ENCODE peak calls at places on chromosomes 1 and 21, in ten cellular contexts. One of them, this sample, is unnamed.

GRCh38 chr1:184840596-184840995 is 85.9 kb upstream of the EDEM3 start:
- DNase-seq in heart right ventricle: no peak
- DNase-seq in thoracic aorta: no peak
- DNase-seq in left ventricle myocardium inferior: no peak
- DNase-seq in mesendoderm: no peak
- DNase-seq in BE2C: no peak
- DNase-seq in GM23248: no peak
- DNase-seq in fibroblast of lung: no peak
- DNase-seq in CD4-positive, alpha-beta memory T cell: peak; percentile 90
- DNase-seq in cardiac muscle cell: no peak
- DNase-seq in this sample: no peak

GRCh38 chr21:37546299-37546908 is 179.8 kb downstream of the DYRK1A start:
- DNase-seq in heart right ventricle: no peak
- DNase-seq in thoracic aorta: no peak
- DNase-seq in left ventricle myocardium inferior: no peak
- DNase-seq in mesendoderm: no peak
- DNase-seq in BE2C: no peak
- DNase-seq in GM23248: no peak
- DNase-seq in fibroblast of lung: no peak
- DNase-seq in CD4-positive, alpha-beta memory T cell: no peak
- DNase-seq in cardiac muscle cell: no peak
- DNase-seq in this sample: no peak

GRCh38 chr1:151535326-151536271 is 4.5 kb upstream of the TUFT1 start:
- DNase-seq in heart right ventricle: no peak
- DNase-seq in thoracic aorta: no peak
- DNase-seq in left ventricle myocardium inferior: no peak
- DNase-seq in mesendoderm: peak; percentile 76
- DNase-seq in BE2C: no peak
- DNase-seq in GM23248: peak; percentile 65
- DNase-seq in fibroblast of lung: no peak
- DNase-seq in CD4-positive, alpha-beta memory T cell: no peak
- DNase-seq in cardiac muscle cell: no peak
- DNase-seq in this sample: no peak

GRCh38 chr1:153567621-153568366 is 2.1 kb upstream of the S100A2 start:
- DNase-seq in heart right ventricle: no peak
- DNase-seq in thoracic aorta: no peak
- DNase-seq in left ventricle myocardium inferior: no peak
- DNase-seq in mesendoderm: peak; percentile 70
- DNase-seq in BE2C: peak; percentile 62
- DNase-seq in GM23248: peak; percentile 56
- DNase-seq in fibroblast of lung: peak; percentile 41
- DNase-seq in CD4-positive, alpha-beta memory T cell: no peak
- DNase-seq in cardiac muscle cell: no peak
- DNase-seq in this sample: no peak

GRCh38 chr1:54051936-54052469 is 1.0 kb downstream of the TMEM59 start:
- DNase-seq in heart right ventricle: no peak
- DNase-seq in thoracic aorta: no peak
- DNase-seq in left ventricle myocardium inferior: no peak
- DNase-seq in mesendoderm: peak; percentile 5
- DNase-seq in BE2C: no peak
- DNase-seq in GM23248: peak; percentile 88
- DNase-seq in fibroblast of lung: peak; percentile 47
- DNase-seq in CD4-positive, alpha-beta memory T cell: no peak
- DNase-seq in cardiac muscle cell: no peak
- DNase-seq in this sample: no peak

GRCh38 chr1:10471411-10472219 is 714 bp downstream of the DFFA start:
- DNase-seq in heart right ventricle: no peak
- DNase-seq in thoracic aorta: no peak
- DNase-seq in left ventricle myocardium inferior: no peak
- DNase-seq in mesendoderm: peak; percentile 66
- DNase-seq in BE2C: no peak
- DNase-seq in GM23248: peak; percentile 80
- DNase-seq in fibroblast of lung: peak; percentile 42
- DNase-seq in CD4-positive, alpha-beta memory T cell: no peak
- DNase-seq in cardiac muscle cell: no peak
- DNase-seq in this sample: no peak

GRCh38 chr21:36699546-36700294 is 805 bp downstream of the SIM2 start:
- DNase-seq in heart right ventricle: no peak
- DNase-seq in thoracic aorta: no peak
- DNase-seq in left ventricle myocardium inferior: no peak
- DNase-seq in mesendoderm: peak; percentile 28
- DNase-seq in BE2C: no peak
- DNase-seq in GM23248: peak; percentile 28
- DNase-seq in fibroblast of lung: no peak
- DNase-seq in CD4-positive, alpha-beta memory T cell: no peak
- DNase-seq in cardiac muscle cell: no peak
- DNase-seq in this sample: no peak

GRCh38 chr1:111481387-111482221 is 7.8 kb downstream of the C1orf162 start:
- DNase-seq in heart right ventricle: peak; percentile 86
- DNase-seq in thoracic aorta: peak; percentile 26
- DNase-seq in left ventricle myocardium inferior: peak; percentile 83
- DNase-seq in mesendoderm: peak; percentile 82
- DNase-seq in BE2C: peak; percentile 64
- DNase-seq in GM23248: peak; percentile 86
- DNase-seq in fibroblast of lung: peak; percentile 70
- DNase-seq in CD4-positive, alpha-beta memory T cell: peak; percentile 54
- DNase-seq in cardiac muscle cell: peak; percentile 88
- DNase-seq in this sample: peak; percentile 75

GRCh38 chr1:226404063-226404903 is 3.6 kb downstream of the PARP1 start:
- DNase-seq in heart right ventricle: no peak
- DNase-seq in thoracic aorta: no peak
- DNase-seq in left ventricle myocardium inferior: no peak
- DNase-seq in mesendoderm: peak; percentile 37
- DNase-seq in BE2C: no peak
- DNase-seq in GM23248: peak; percentile 32
- DNase-seq in fibroblast of lung: peak; percentile 28
- DNase-seq in CD4-positive, alpha-beta memory T cell: no peak
- DNase-seq in cardiac muscle cell: no peak
- DNase-seq in this sample: no peak

GRCh38 chr1:37890378-37891014 is 31.1 kb upstream of the MTF1 start:
- DNase-seq in heart right ventricle: no peak
- DNase-seq in thoracic aorta: no peak
- DNase-seq in left ventricle myocardium inferior: no peak
- DNase-seq in mesendoderm: peak; percentile 44
- DNase-seq in BE2C: no peak
- DNase-seq in GM23248: peak; percentile 60
- DNase-seq in fibroblast of lung: peak; percentile 49
- DNase-seq in CD4-positive, alpha-beta memory T cell: peak; percentile 39
- DNase-seq in cardiac muscle cell: peak; percentile 44
- DNase-seq in this sample: no peak

GRCh38 chr1:218361298-218362065 is 16.3 kb downstream of the TGFB2 start:
- DNase-seq in heart right ventricle: no peak
- DNase-seq in thoracic aorta: no peak
- DNase-seq in left ventricle myocardium inferior: no peak
- DNase-seq in mesendoderm: peak; percentile 60
- DNase-seq in BE2C: peak; percentile 19
- DNase-seq in GM23248: peak; percentile 69
- DNase-seq in fibroblast of lung: peak; percentile 83
- DNase-seq in CD4-positive, alpha-beta memory T cell: no peak
- DNase-seq in cardiac muscle cell: peak; percentile 57
- DNase-seq in this sample: no peak
- H3K4me1 ChIP-seq in heart right ventricle: peaks cover 17% of the 10 kb centered on the region
- H3K4me1 ChIP-seq in thoracic aorta: peaks cover 72% of the 10 kb centered on the region
- H3K4me1 ChIP-seq in left ventricle myocardium inferior: peaks cover 7% of the 10 kb centered on the region
- H3K4me1 ChIP-seq in mesendoderm: no peaks in the 10 kb centered on the region
- H3K4me1 ChIP-seq in BE2C: no peaks in the 10 kb centered on the region
- H3K4me1 ChIP-seq in GM23248: peaks cover 12% of the 10 kb centered on the region
- H3K4me1 ChIP-seq in fibroblast of lung: peaks cover 11% of the 10 kb centered on the region
- H3K4me1 ChIP-seq in CD4-positive, alpha-beta memory T cell: no peaks in the 10 kb centered on the region
- H3K4me1 ChIP-seq in cardiac muscle cell: peaks cover 74% of the 10 kb centered on the region
- H3K4me1 ChIP-seq in this sample: peaks cover 75% of the 10 kb centered on the region

GRCh38 chr1:11640101-11640500 is 14.1 kb downstream of the FBXO2 start:
- DNase-seq in heart right ventricle: no peak
- DNase-seq in thoracic aorta: no peak
- DNase-seq in left ventricle myocardium inferior: no peak
- DNase-seq in mesendoderm: no peak
- DNase-seq in BE2C: no peak
- DNase-seq in GM23248: no peak
- DNase-seq in fibroblast of lung: no peak
- DNase-seq in CD4-positive, alpha-beta memory T cell: no peak
- DNase-seq in cardiac muscle cell: no peak
- DNase-seq in this sample: no peak

GRCh38 chr1:11639372-11639771 is 14.9 kb downstream of the FBXO2 start:
- DNase-seq in heart right ventricle: no peak
- DNase-seq in thoracic aorta: no peak
- DNase-seq in left ventricle myocardium inferior: no peak
- DNase-seq in mesendoderm: no peak
- DNase-seq in BE2C: no peak
- DNase-seq in GM23248: no peak
- DNase-seq in fibroblast of lung: no peak
- DNase-seq in CD4-positive, alpha-beta memory T cell: no peak
- DNase-seq in cardiac muscle cell: no peak
- DNase-seq in this sample: no peak

GRCh38 chr1:11638121-11638520 is 16.1 kb downstream of the FBXO2 start:
- DNase-seq in heart right ventricle: no peak
- DNase-seq in thoracic aorta: no peak
- DNase-seq in left ventricle myocardium inferior: no peak
- DNase-seq in mesendoderm: no peak
- DNase-seq in BE2C: no peak
- DNase-seq in GM23248: no peak
- DNase-seq in fibroblast of lung: no peak
- DNase-seq in CD4-positive, alpha-beta memory T cell: no peak
- DNase-seq in cardiac muscle cell: no peak
- DNase-seq in this sample: no peak

GRCh38 chr1:11629626-11630025 is 24.6 kb downstream of the FBXO2 start:
- DNase-seq in heart right ventricle: no peak
- DNase-seq in thoracic aorta: no peak
- DNase-seq in left ventricle myocardium inferior: no peak
- DNase-seq in mesendoderm: no peak
- DNase-seq in BE2C: peak; percentile 79
- DNase-seq in GM23248: no peak
- DNase-seq in fibroblast of lung: no peak
- DNase-seq in CD4-positive, alpha-beta memory T cell: no peak
- DNase-seq in cardiac muscle cell: no peak
- DNase-seq in this sample: no peak

DNA sequence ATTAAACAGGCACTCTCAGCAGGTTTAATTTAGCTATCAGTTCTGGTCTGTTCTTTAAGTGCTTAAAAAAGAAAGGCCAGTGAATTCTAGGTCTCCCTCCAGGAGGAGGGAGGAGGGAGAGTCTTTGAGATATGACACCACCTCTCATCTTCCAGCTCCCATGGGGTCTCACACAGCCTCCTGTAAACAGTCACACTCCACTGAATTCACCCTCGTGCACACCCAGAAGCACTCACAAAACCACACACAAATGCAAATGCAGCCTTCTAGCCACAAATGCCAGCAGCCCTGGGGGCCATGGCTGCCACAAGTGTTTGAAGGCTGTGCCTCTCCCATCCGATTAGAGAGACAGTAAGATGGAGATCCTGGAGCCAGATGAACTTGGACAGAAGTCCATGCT is 19.5 kb downstream of the FBXO2 start:
- DNase-seq in heart right ventricle: no peak
- DNase-seq in thoracic aorta: no peak
- DNase-seq in left ventricle myocardium inferior: no peak
- DNase-seq in mesendoderm: no peak
- DNase-seq in BE2C: no peak
- DNase-seq in GM23248: no peak
- DNase-seq in fibroblast of lung: no peak
- DNase-seq in CD4-positive, alpha-beta memory T cell: no peak
- DNase-seq in cardiac muscle cell: no peak
- DNase-seq in this sample: no peak
- H3K4me1 ChIP-seq in heart right ventricle: no peaks in the 10 kb centered on the region
- H3K4me1 ChIP-seq in thoracic aorta: no peaks in the 10 kb centered on the region
- H3K4me1 ChIP-seq in left ventricle myocardium inferior: no peaks in the 10 kb centered on the region
- H3K4me1 ChIP-seq in mesendoderm: no peaks in the 10 kb centered on the region
- H3K4me1 ChIP-seq in BE2C: peaks cover 4% of the 10 kb centered on the region
- H3K4me1 ChIP-seq in GM23248: no peaks in the 10 kb centered on the region
- H3K4me1 ChIP-seq in fibroblast of lung: no peaks in the 10 kb centered on the region
- H3K4me1 ChIP-seq in CD4-positive, alpha-beta memory T cell: no peaks in the 10 kb centered on the region
- H3K4me1 ChIP-seq in cardiac muscle cell: no peaks in the 10 kb centered on the region
- H3K4me1 ChIP-seq in this sample: no peaks in the 10 kb centered on the region

DNA sequence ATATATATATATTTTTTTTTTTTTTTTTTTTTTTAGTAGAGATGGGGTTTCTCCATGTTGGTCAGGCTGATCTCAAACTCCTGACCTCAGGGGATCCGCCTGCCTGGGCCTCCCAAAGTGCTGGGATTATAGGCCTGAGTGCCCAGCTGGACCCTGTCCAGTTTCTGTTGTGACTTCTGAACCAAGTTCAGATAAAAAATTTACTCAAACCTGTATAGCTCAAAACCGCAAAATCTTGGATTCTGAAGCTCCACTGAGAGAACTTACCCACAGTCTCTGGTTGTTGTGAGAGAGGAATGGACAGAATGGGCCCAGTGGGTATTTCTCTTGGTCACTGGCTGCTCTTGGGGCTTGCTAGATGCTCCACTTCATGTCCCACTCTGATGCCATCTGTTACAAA is 76.4 kb downstream of the HS2ST1 start:
- DNase-seq in heart right ventricle: no peak
- DNase-seq in thoracic aorta: no peak
- DNase-seq in left ventricle myocardium inferior: no peak
- DNase-seq in mesendoderm: no peak
- DNase-seq in BE2C: no peak
- DNase-seq in GM23248: no peak
- DNase-seq in fibroblast of lung: no peak
- DNase-seq in CD4-positive, alpha-beta memory T cell: no peak
- DNase-seq in cardiac muscle cell: no peak
- DNase-seq in this sample: no peak
- H3K4me1 ChIP-seq in heart right ventricle: no peaks in the 10 kb centered on the region
- H3K4me1 ChIP-seq in thoracic aorta: no peaks in the 10 kb centered on the region
- H3K4me1 ChIP-seq in left ventricle myocardium inferior: no peaks in the 10 kb centered on the region
- H3K4me1 ChIP-seq in mesendoderm: peaks cover 4% of the 10 kb centered on the region
- H3K4me1 ChIP-seq in BE2C: no peaks in the 10 kb centered on the region
- H3K4me1 ChIP-seq in GM23248: peaks cover 6% of the 10 kb centered on the region
- H3K4me1 ChIP-seq in fibroblast of lung: no peaks in the 10 kb centered on the region
- H3K4me1 ChIP-seq in CD4-positive, alpha-beta memory T cell: no peaks in the 10 kb centered on the region
- H3K4me1 ChIP-seq in cardiac muscle cell: peaks cover 26% of the 10 kb centered on the region
- H3K4me1 ChIP-seq in this sample: peaks cover 10% of the 10 kb centered on the region

GRCh38 chr1:15950302-15950701 is 25.6 kb downstream of the ZBTB17 start:
- DNase-seq in heart right ventricle: no peak
- DNase-seq in thoracic aorta: no peak
- DNase-seq in left ventricle myocardium inferior: no peak
- DNase-seq in mesendoderm: no peak
- DNase-seq in BE2C: no peak
- DNase-seq in GM23248: no peak
- DNase-seq in fibroblast of lung: no peak
- DNase-seq in CD4-positive, alpha-beta memory T cell: no peak
- DNase-seq in cardiac muscle cell: no peak
- DNase-seq in this sample: no peak

GRCh38 chr1:15950763-15951295 is 25.1 kb downstream of the ZBTB17 start:
- DNase-seq in heart right ventricle: no peak
- DNase-seq in thoracic aorta: no peak
- DNase-seq in left ventricle myocardium inferior: no peak
- DNase-seq in mesendoderm: no peak
- DNase-seq in BE2C: no peak
- DNase-seq in GM23248: peak; percentile 92
- DNase-seq in fibroblast of lung: no peak
- DNase-seq in CD4-positive, alpha-beta memory T cell: peak; percentile 33
- DNase-seq in cardiac muscle cell: no peak
- DNase-seq in this sample: no peak

GRCh38 chr1:15948091-15948591 is 27.8 kb downstream of the ZBTB17 start:
- DNase-seq in heart right ventricle: no peak
- DNase-seq in thoracic aorta: no peak
- DNase-seq in left ventricle myocardium inferior: no peak
- DNase-seq in mesendoderm: peak; percentile 60
- DNase-seq in BE2C: no peak
- DNase-seq in GM23248: no peak
- DNase-seq in fibroblast of lung: no peak
- DNase-seq in CD4-positive, alpha-beta memory T cell: no peak
- DNase-seq in cardiac muscle cell: no peak
- DNase-seq in this sample: no peak

GRCh38 chr1:15948600-15949452 is 27.1 kb downstream of the ZBTB17 start:
- DNase-seq in heart right ventricle: peak; percentile 80
- DNase-seq in thoracic aorta: peak; percentile 73
- DNase-seq in left ventricle myocardium inferior: peak; percentile 64
- DNase-seq in mesendoderm: peak; percentile 58
- DNase-seq in BE2C: no peak
- DNase-seq in GM23248: peak; percentile 98
- DNase-seq in fibroblast of lung: peak; percentile 92
- DNase-seq in CD4-positive, alpha-beta memory T cell: no peak
- DNase-seq in cardiac muscle cell: no peak
- DNase-seq in this sample: peak; percentile 60

GRCh38 chr1:15949453-15950245 is 26.3 kb downstream of the ZBTB17 start:
- DNase-seq in heart right ventricle: peak; percentile 83
- DNase-seq in thoracic aorta: peak; percentile 94
- DNase-seq in left ventricle myocardium inferior: peak; percentile 83
- DNase-seq in mesendoderm: peak; percentile 87
- DNase-seq in BE2C: peak; percentile 47
- DNase-seq in GM23248: peak; percentile 99
- DNase-seq in fibroblast of lung: peak; percentile 94
- DNase-seq in CD4-positive, alpha-beta memory T cell: peak; percentile 88
- DNase-seq in cardiac muscle cell: peak; percentile 56
- DNase-seq in this sample: peak; percentile 93
- H3K4me1 ChIP-seq in heart right ventricle: peaks cover 69% of the 10 kb centered on the region
- H3K4me1 ChIP-seq in thoracic aorta: peaks cover 88% of the 10 kb centered on the region
- H3K4me1 ChIP-seq in left ventricle myocardium inferior: peaks cover 68% of the 10 kb centered on the region
- H3K4me1 ChIP-seq in mesendoderm: peaks cover 26% of the 10 kb centered on the region
- H3K4me1 ChIP-seq in BE2C: peaks cover 34% of the 10 kb centered on the region
- H3K4me1 ChIP-seq in GM23248: peaks cover 68% of the 10 kb centered on the region
- H3K4me1 ChIP-seq in fibroblast of lung: peaks cover 53% of the 10 kb centered on the region
- H3K4me1 ChIP-seq in CD4-positive, alpha-beta memory T cell: peaks cover 68% of the 10 kb centered on the region
- H3K4me1 ChIP-seq in cardiac muscle cell: peaks cover 56% of the 10 kb centered on the region
- H3K4me1 ChIP-seq in this sample: peaks cover 58% of the 10 kb centered on the region